ENCODE peak calls at places on chromosomes 11 and 22, in five cellular contexts. C, Z, A, B and L are unnamed samples.

GRCh38 chr11:110730773-110731172 is 18.5 kb upstream of the ARHGAP20 start:
- DNase-seq in C (no peak), Z (no peak), A (no peak), B (no peak), L (peak; percentile 95)

GRCh38 chr11:111736191-111736590 is 30.0 kb downstream of the PPP2R1B start:
- DNase-seq in C (no peak), Z (no peak), A (peak; percentile 87), B (no peak), L (no peak)

GRCh38 chr22:48893288-48894063 is 934.2 kb downstream of the BRD1 start:
- DNase-seq in C (no peak), Z (no peak), A (no peak), B (no peak), L (no peak)

GRCh38 chr11:59746111-59746510 is 9.1 kb upstream of the STX3 start:
- DNase-seq in C (no peak), Z (no peak), A (no peak), B (no peak), L (no peak)

GRCh38 chr22:20834725-20835124 is 23.9 kb downstream of the PI4KA start:
- DNase-seq in C (peak; percentile 19), Z (no peak), A (no peak), B (no peak), L (no peak)

GRCh38 chr22:23066200-23067022 is 3.9 kb upstream of the GNAZ start:
- DNase-seq in C (no peak), Z (no peak), A (no peak), B (no peak), L (no peak)

GRCh38 chr11:116882386-116882785 is 45.0 kb upstream of the APOA1 start:
- DNase-seq in C (no peak), Z (peak; percentile 13), A (peak; percentile 83), B (no peak), L (no peak)

GRCh38 chr11:2315395-2316168 is 13.8 kb downstream of the TSPAN32 start:
- DNase-seq in C (no peak), Z (no peak), A (no peak), B (no peak), L (no peak)

GRCh38 chr22:22098457-22099193 is 116.0 kb upstream of the TOP3B start:
- DNase-seq in C (no peak), Z (no peak), A (no peak), B (peak; percentile 37), L (peak; percentile 76)

GRCh38 chr11:131824766-131825165 is 454.4 kb downstream of the NTM start:
- DNase-seq in C (no peak), Z (no peak), A (no peak), B (no peak), L (no peak)

GRCh38 chr22:38411016-38411415 is 44.0 kb downstream of the KCNJ4 start:
- DNase-seq in C (no peak), Z (no peak), A (no peak), B (no peak), L (peak; percentile 31)

GRCh38 chr11:103055174-103055890 is 36.6 kb downstream of the DCUN1D5 start:
- DNase-seq in C (peak; percentile 10), Z (peak; percentile 26), A (peak; percentile 30), B (no peak), L (peak; percentile 81)

GRCh38 chr22:27318516-27318915 is 483.0 kb downstream of the MN1 start:
- DNase-seq in C (no peak), Z (no peak), A (peak; percentile 91), B (no peak), L (peak; percentile 93)

GRCh38 chr11:117171648-117172051 is 6.9 kb upstream of the SIDT2 start:
- DNase-seq in C (peak; percentile 70), Z (no peak), A (peak; percentile 50), B (no peak), L (no peak)

GRCh38 chr11:75557649-75558494 is 4.2 kb upstream of the SERPINH1 start:
- DNase-seq in C (peak; percentile 51), Z (no peak), A (peak; percentile 95), B (no peak), L (no peak)
- H3K9ac ChIP-seq in C (peak overlapping the region; percentile 65), Z (no peak overlapping the region), A (peak overlapping the region; percentile 58), B (no peak overlapping the region), L (no peak overlapping the region)

DNA sequence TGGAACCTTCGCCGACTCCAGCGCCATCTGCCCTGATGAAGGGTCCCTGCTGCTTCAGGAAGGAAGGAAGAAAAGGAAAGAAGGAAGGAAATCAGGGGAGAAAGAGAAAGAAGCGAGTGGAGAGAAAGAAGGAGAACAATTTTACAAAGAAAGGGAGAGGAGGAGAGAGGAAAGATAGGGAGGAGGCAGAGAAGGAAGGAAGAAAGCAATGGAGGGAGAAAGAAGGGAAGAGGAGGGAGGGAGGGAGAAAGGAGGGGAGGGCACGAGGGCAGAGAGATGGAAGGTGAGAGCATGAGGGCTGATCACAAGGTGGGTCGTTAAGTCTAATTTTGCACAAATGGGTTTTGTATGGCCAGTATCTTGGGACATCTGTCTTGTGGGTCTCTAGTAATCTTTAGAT is 39.2 kb downstream of the PARVA start:
- DNase-seq in C (no peak), Z (no peak), A (no peak), B (no peak), L (no peak)
- H3K4me1 ChIP-seq in C (peaks cover 10% of the 10 kb centered on the region), Z (peaks cover 21% of the 10 kb centered on the region), A (peaks cover 37% of the 10 kb centered on the region), B (no peaks in the 10 kb centered on the region), L (no peaks in the 10 kb centered on the region)

DNA sequence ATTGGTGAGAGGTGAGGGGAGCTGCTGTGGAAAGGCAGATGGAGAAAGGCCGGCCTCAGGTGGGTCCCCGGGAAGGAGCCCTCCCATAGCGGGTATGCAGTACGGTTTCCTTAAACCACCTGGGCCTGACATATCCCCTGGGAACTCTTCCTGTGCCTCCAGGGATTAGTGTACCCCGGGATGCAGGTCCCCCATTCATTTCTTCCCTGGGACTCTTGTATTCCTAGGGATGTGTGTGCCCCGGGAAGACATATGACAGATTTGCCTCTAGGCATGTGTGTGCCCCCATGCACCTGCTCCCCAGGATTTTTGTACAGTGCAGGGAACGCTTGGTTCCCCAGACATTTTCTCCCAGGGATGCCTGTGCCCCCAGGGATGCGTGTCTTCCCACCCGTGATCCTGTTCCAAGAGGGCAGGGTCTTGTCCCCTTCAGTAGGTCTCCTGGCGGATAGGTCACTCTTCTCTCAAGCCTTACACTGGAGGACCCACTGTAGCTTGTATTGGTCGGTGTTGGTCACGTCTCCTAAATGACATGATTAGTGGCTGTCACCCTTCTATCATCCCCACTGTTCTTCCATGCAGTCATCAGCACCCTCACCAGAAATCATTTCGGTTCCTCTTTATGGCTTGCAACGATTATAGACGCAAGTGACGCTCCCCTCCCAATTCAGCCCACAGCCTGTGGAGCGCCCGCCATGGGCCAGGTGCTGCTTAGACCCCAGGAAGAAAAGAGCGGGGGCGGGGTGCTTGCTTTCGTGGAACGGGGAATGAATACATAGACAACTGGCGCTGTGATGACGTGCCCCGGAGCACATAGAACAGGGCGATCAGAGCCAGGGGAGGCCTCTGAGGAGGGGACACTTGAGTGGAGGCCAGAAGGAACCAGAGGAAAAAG is 1.3 kb downstream of the PARVB start:
- DNase-seq in C (peak; percentile 50), Z (no peak), A (no peak), B (peak; percentile 96), L (peak; percentile 89)
- H3K9ac ChIP-seq in C (peak overlapping the region; percentile 74), Z (peak overlapping the region; percentile 73), A (peak overlapping the region; percentile 86), B (peak overlapping the region; percentile 99), L (peak overlapping the region; percentile 69)

DNA sequence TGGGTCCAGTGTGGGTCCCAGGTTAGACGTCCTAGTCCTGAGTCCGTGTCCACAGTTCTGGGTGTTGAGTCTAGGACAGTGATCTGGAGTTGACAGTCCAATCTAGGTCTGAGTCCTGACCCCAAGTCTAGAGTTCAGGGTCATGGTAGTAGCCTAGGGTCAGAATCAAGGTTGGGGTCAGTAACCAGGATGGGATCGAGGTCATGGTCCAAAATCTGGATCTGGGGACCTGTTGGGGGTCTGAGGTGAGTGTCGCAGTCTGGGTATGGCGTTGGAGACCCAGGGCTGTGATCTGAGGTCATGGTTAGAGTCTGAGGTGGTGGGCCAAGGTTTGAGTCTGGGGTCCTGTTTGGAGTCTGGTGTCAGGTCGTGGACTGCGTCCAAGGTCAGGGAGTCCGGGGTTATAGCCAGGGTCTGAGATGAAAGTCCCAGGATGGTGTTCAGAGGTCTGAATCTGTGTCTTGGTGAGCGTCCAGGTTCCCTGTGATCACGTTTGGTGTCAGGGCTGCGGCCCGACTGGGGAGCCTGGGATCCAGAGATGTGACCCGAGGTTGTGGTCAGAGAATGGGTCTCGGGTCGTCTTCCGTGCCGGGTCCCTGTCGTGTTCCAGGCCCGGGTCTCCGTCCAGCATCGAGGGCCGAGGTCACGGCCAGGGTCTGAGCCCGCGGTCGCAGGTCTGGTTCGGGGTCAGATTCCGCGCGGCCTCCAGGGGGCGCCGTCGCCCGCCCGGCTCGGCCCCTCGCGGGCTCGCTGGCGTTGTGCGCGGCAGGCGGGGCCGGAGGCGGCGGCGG is 445 bp upstream of the GRK2 start:
- DNase-seq in C (peak; percentile 91), Z (no peak), A (no peak), B (no peak), L (peak; percentile 89)
- H3K4me1 ChIP-seq in C (peaks cover 71% of the 10 kb centered on the region), Z (peaks cover 43% of the 10 kb centered on the region), A (peaks cover 44% of the 10 kb centered on the region), B (peaks cover 36% of the 10 kb centered on the region), L (peaks cover 48% of the 10 kb centered on the region)

GRCh38 chr11:68199295-68199987 is 13.7 kb downstream of the KMT5B start:
- DNase-seq in C (no peak), Z (no peak), A (no peak), B (no peak), L (no peak)

GRCh38 chr11:68206211-68206610 is 6.9 kb downstream of the KMT5B start:
- DNase-seq in C (peak; percentile 47), Z (peak; percentile 53), A (peak; percentile 32), B (no peak), L (peak; percentile 86)

GRCh38 chr11:68204402-68204801 is 8.7 kb downstream of the KMT5B start:
- DNase-seq in C (no peak), Z (no peak), A (no peak), B (no peak), L (no peak)

GRCh38 chr11:68200639-68201038 is 12.5 kb downstream of the KMT5B start:
- DNase-seq in C (no peak), Z (no peak), A (peak; percentile 40), B (no peak), L (no peak)

GRCh38 chr11:68202165-68202564 is 10.9 kb downstream of the KMT5B start:
- DNase-seq in C (no peak), Z (no peak), A (no peak), B (no peak), L (no peak)
- H3K9ac ChIP-seq in C (no peak overlapping the region), Z (no peak overlapping the region), A (no peak overlapping the region), B (no peak overlapping the region), L (no peak overlapping the region)